ENCODE peak calls at places on chromosome 1, in nine cellular contexts. A is A172, V is tibial nerve, T is nucleus accumbens, B is NCI-H1694, I is breast epithelium, K is lower lobe of right lung, C is pancreas, G is EH. M is an unnamed sample.

GRCh38 chr1:3067301-3067670 is 1.7 kb upstream of the PRDM16 start:
- DNase-seq in A (no peak), V (no peak), T (no peak), B (no peak), I (no peak), K (peak; percentile 46), C (peak; percentile 51), G (no peak), M (no peak)

GRCh38 chr1:241639653-241640148 is 468 bp downstream of the CHML start:
- DNase-seq in A (no peak), V (peak; percentile 21), T (no peak), B (no peak), I (peak; percentile 51), K (peak; percentile 77), C (no peak), G (no peak), M (no peak)

GRCh38 chr1:26582836-26583460 is 53.4 kb downstream of the RPS6KA1 start:
- DNase-seq in A (no peak), V (no peak), T (no peak), B (no peak), I (peak; percentile 38), K (peak; percentile 74), C (no peak), G (peak; percentile 74), M (peak; percentile 56)

GRCh38 chr1:154208677-154209390 is 2.7 kb upstream of the CFAP141 start:
- DNase-seq in A (no peak), V (no peak), T (no peak), B (no peak), I (no peak), K (no peak), C (no peak), G (no peak), M (no peak)

GRCh38 chr1:12511516-12512468 is 106.2 kb downstream of the DHRS3 start:
- DNase-seq in A (no peak), V (no peak), T (no peak), B (no peak), I (no peak), K (no peak), C (no peak), G (peak; percentile 76), M (no peak)

GRCh38 chr1:18464665-18465050 is 16.1 kb upstream of the KLHDC7A start:
- DNase-seq in A (no peak), V (no peak), T (no peak), B (no peak), I (peak; percentile 80), K (peak; percentile 60), C (peak; percentile 80), G (no peak), M (no peak)

GRCh38 chr1:212608956-212609700 is 567 bp downstream of the ATF3 start:
- DNase-seq in A (peak; percentile 37), V (peak; percentile 23), T (peak; percentile 54), B (no peak), I (peak; percentile 63), K (peak; percentile 74), C (peak; percentile 71), G (peak; percentile 68), M (peak; percentile 73)

GRCh38 chr1:202056644-202057334 is 46.4 kb downstream of the ELF3 start:
- DNase-seq in A (peak; percentile 87), V (no peak), T (no peak), B (no peak), I (peak; percentile 93), K (peak; percentile 83), C (peak; percentile 94), G (no peak), M (no peak)

GRCh38 chr1:9843576-9843945 is 19.8 kb upstream of the CLSTN1 start:
- DNase-seq in A (no peak), V (no peak), T (no peak), B (no peak), I (peak; percentile 85), K (peak; percentile 46), C (no peak), G (no peak), M (no peak)

M was measured in GM13977.